ENCODE peak calls at places on chromosomes 2 and 18, in four cellular contexts. Q is aorta; P is left lung; V is CD8-positive, alpha-beta memory T cell. T is an unnamed sample.

GRCh38 chr2:184769686-184770085 is 171.4 kb downstream of the ZNF804A start:
- DNase-seq in Q (no peak), P (no peak), V (no peak), T (no peak)

GRCh38 chr2:239776441-239777033 is 248.6 kb downstream of the NDUFA10 start:
- DNase-seq in Q (no peak), P (no peak), V (no peak), T (no peak)

GRCh38 chr2:37771600-37772088 is 100.2 kb upstream of the CDC42EP3 start:
- DNase-seq in Q (no peak), P (no peak), V (no peak), T (no peak)

GRCh38 chr2:241050624-241051577 is 51.2 kb downstream of the MTERF4 start:
- DNase-seq in Q (no peak), P (no peak), V (no peak), T (no peak)

GRCh38 chr18:54004828-54005227 is 219.6 kb downstream of the MBD2 start:
- DNase-seq in Q (no peak), P (no peak), V (no peak), T (no peak)

GRCh38 chr2:196500686-196501431 is 138.7 kb upstream of the CCDC150 start:
- DNase-seq in Q (no peak), P (no peak), V (no peak), T (no peak)

GRCh38 chr2:16201876-16202642 is 261.7 kb downstream of the MYCN start:
- DNase-seq in Q (no peak), P (no peak), V (no peak), T (no peak)

GRCh38 chr2:65344182-65344581 is 88.2 kb downstream of the SPRED2 start:
- DNase-seq in Q (no peak), P (no peak), V (no peak), T (no peak)

GRCh38 chr2:11921030-11921583 is 174.7 kb downstream of the LPIN1 start:
- DNase-seq in Q (no peak), P (no peak), V (no peak), T (no peak)

GRCh38 chr2:33518929-33519328 is 42.5 kb downstream of the RASGRP3 start:
- DNase-seq in Q (no peak), P (no peak), V (no peak), T (no peak)

DNA sequence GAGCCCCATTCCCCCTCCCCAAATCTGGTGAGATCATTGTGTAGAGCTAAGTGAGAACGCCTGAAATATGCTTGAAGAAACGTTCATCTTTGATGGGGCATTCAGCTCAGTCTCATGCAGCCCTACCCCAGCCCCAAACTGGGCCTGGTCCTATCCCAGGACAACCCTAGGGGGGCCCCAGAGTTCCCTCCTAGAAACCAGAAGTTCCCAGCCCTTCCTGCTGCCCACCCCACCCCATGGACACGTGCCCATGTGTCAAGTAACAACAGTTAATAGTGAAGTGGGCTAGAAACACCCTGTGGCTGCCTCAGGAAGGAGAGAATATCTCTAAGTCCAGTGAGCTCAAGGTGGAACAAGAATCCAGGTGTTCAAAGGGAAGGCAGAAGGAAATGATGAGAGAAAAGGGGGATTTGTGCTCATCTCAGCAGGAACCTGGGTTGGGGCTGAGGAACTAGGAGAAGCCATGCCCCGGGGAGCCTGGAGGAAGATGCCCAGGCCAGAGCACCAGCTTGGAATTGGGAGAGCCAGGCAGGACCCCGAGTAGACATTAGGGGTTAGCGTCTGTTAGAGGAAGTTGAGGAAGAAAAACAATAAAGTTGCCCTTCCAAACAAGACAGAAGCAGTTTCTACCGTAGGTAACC is 20.1 kb upstream of the SLC20A1 start:
- DNase-seq in Q (no peak), P (no peak), V (no peak), T (no peak)
- H3K4me3 ChIP-seq in Q (no peak), P (no peak), V (no peak), T (no peak)

DNA sequence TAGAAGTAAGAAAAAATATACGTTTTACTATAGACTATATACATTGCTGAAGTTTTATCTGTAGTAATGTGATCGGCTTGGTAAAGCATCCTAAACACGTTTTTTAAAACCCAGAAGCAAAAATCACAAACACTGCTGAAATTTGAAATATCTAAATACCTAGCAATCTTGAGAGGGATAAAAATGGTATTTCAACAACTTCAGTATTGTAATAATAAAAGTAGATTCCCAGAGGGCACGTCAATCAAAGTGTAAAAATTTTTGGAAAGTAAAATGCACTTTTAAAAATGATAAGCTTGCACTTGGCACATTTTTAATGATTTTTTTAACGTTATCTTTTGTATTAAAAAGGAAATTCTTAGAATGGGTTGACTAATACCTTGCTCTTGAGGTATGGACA is 1.6 kb downstream of the ZC3H6 start:
- DNase-seq in Q (no peak), P (no peak), V (no peak), T (no peak)
- H3K4me3 ChIP-seq in Q (no peak), P (peak), V (no peak), T (peak)

GRCh38 chr2:215416656-215417055 is 19.2 kb downstream of the FN1 start:
- DNase-seq in Q (no peak), P (no peak), V (no peak), T (no peak)

GRCh38 chr2:215415820-215416613 is 19.9 kb downstream of the FN1 start:
- DNase-seq in Q (no peak), P (no peak), V (no peak), T (no peak)

GRCh38 chr2:215418064-215418963 is 17.6 kb downstream of the FN1 start:
- DNase-seq in Q (no peak), P (no peak), V (no peak), T (no peak)

GRCh38 chr2:215419113-215419512 is 16.8 kb downstream of the FN1 start:
- DNase-seq in Q (no peak), P (no peak), V (no peak), T (no peak)

GRCh38 chr2:215417400-215417951 is 18.4 kb downstream of the FN1 start:
- DNase-seq in Q (no peak), P (no peak), V (no peak), T (no peak)
- H3K4me3 ChIP-seq in Q (no peak), P (no peak), V (no peak), T (no peak)

GRCh38 chr18:72542993-72543361 is 1.2 kb downstream of the CBLN2 start:
- DNase-seq in Q (no peak), P (no peak), V (no peak), T (no peak)
- H3K4me3 ChIP-seq in Q (no peak), P (no peak), V (no peak), T (no peak)

DNA sequence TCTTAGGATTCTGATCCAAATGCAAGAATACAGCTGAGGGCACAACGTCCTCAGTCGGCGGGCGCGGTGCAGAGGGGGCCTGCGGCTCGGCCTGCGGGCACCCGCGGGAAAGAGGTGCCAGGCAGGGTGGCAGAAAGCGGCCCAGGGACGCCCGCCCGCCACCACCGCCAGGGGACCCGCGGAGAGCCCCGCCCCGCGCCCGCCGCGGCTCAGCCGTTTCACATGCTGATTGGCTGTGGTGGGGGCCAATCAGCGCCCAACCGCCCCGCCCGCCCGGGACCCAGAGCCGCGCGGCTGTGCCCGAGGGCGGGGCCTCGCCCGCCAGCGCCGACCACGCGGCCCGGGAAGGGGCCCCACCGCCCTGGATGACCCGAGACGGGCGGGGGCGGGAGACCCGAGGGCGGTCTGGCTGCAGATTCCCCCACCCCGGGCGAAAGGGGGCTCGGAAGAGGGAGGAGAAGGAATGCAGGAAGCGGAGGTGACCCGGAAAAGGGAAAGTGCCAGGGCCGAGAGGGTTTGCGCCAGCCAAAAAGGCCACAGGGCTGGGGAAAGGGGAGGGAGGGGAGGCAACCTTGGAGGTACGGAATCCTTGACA is 8.0 kb downstream of the IRS1 start:
- DNase-seq in Q (peak), P (peak), V (peak), T (no peak)
- H3K4me3 ChIP-seq in Q (peak), P (peak), V (peak), T (peak)

DNA sequence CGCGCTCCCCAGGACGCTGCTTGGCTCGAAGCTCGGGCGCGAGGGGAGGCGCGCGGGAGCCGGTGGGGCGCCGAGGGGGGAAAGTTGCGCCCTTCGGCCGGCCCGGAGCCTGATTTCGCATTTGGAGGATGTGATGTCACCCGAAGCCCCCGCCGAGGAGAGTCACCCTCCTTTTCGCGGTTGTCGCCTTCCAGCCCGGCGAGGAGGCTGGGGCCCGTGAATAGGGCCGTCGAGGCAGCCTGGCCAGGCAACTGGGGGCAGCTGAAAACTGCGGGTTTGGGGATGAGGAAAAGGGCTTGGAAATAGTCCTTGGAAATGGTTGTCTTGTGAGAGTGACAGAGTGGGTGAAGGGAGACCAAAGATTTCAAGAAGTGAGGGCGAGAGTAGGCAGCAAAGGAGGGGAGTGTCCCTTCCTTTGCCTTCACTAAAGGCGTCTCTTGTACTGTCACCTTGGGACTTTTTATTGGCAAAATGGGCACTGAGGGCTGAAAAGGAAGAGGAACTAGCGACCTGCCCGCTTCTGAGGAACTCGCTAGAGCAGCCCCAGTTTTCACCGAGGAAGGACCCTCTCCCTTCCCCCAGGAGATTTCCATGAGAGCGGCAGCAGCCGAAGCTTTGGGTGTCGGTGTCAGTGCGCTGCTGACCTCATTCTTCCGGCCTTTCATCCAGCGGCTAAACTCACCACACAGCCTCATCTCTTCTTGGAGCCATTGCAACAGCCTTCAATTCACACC is at the start of gene CD8A:
- DNase-seq in Q (no peak), P (no peak), V (peak), T (no peak)
- H3K4me3 ChIP-seq in Q (no peak), P (peak), V (peak), T (peak)

DNA sequence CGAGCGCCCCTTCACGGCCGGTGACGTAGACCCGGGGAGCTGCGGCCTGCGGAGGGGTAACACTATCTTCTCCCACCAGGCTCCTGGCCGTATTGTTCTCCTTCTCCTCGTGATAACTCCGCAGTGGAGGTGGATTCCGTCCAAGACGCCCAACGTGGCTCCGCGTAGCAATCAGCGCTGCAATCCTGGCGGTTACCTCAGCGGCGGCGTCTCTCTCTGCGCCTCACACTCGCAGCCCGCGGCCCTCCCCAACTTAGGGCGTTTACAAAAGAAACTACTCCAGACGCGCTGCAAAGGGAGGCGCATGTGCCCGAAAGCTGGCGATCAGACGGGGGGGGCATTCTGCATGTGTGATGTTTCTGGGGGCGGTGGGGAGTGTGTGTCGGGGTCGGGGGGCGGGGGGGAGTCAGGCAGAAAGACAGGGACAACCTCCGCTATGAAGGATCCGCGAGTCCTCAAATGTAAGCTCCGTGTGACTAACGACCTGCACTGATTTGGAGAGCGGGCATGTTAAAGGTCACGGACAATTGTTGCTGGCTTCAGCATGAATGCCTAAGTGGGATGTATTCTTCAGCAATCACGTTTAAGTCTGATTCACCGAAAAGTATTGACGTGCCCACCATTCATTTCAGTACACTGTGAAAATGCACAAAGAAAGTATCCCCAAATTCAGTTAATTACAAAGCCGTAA is 1.3 kb upstream of the ZNF516 start:
- DNase-seq in Q (peak), P (peak), V (no peak), T (no peak)
- H3K4me3 ChIP-seq in Q (peak), P (peak), V (no peak), T (peak)

GRCh38 chr2:3470166-3470651 is 49.1 kb downstream of the ADI1 start:
- DNase-seq in Q (peak), P (peak), V (no peak), T (no peak)
- H3K4me3 ChIP-seq in Q (no peak), P (no peak), V (no peak), T (no peak)

T was measured in keratinocyte.